ENCODE peak calls at places on chromosomes 11 and 22, in five cellular contexts. One of them, this sample, is unnamed.

GRCh38 chr11:3010521-3011275 is 18.6 kb upstream of the NAP1L4 start:
- DNase-seq in suprapubic skin: no peak
- DNase-seq in prostate gland: no peak
- DNase-seq in neural progenitor cell: no peak
- DNase-seq in WTC11: no peak
- DNase-seq in this sample: no peak

GRCh38 chr22:48705917-48706605 is 1121.6 kb downstream of the BRD1 start:
- DNase-seq in suprapubic skin: no peak
- DNase-seq in prostate gland: no peak
- DNase-seq in neural progenitor cell: no peak
- DNase-seq in WTC11: peak
- DNase-seq in this sample: no peak

GRCh38 chr11:119371778-119372182 is 9.7 kb downstream of the USP2 start:
- DNase-seq in suprapubic skin: no peak
- DNase-seq in prostate gland: no peak
- DNase-seq in neural progenitor cell: no peak
- DNase-seq in WTC11: no peak
- DNase-seq in this sample: peak

GRCh38 chr11:118152552-118153471 is at the start of gene SCN4B:
- DNase-seq in suprapubic skin: no peak
- DNase-seq in prostate gland: peak
- DNase-seq in neural progenitor cell: peak
- DNase-seq in WTC11: peak
- DNase-seq in this sample: peak

GRCh38 chr11:96122601-96123044 is 198.7 kb upstream of the MTMR2 start:
- DNase-seq in suprapubic skin: no peak
- DNase-seq in prostate gland: peak
- DNase-seq in neural progenitor cell: no peak
- DNase-seq in WTC11: no peak
- DNase-seq in this sample: no peak

GRCh38 chr11:57515332-57516060 is at the start of gene SLC43A1:
- DNase-seq in suprapubic skin: no peak
- DNase-seq in prostate gland: peak
- DNase-seq in neural progenitor cell: peak
- DNase-seq in WTC11: peak
- DNase-seq in this sample: peak

GRCh38 chr22:21945453-21946261 is 7.0 kb downstream of the PPM1F start:
- DNase-seq in suprapubic skin: no peak
- DNase-seq in prostate gland: no peak
- DNase-seq in neural progenitor cell: no peak
- DNase-seq in WTC11: no peak
- DNase-seq in this sample: no peak

GRCh38 chr11:9047986-9048522 is 43.3 kb downstream of the SCUBE2 start:
- DNase-seq in suprapubic skin: no peak
- DNase-seq in prostate gland: no peak
- DNase-seq in neural progenitor cell: peak
- DNase-seq in WTC11: no peak
- DNase-seq in this sample: no peak

GRCh38 chr11:123063396-123064267 is 1.7 kb upstream of the HSPA8 start:
- DNase-seq in suprapubic skin: no peak
- DNase-seq in prostate gland: peak
- DNase-seq in neural progenitor cell: no peak
- DNase-seq in WTC11: no peak
- DNase-seq in this sample: no peak

GRCh38 chr22:50400406-50400805 is 57.3 kb downstream of the PPP6R2 start:
- DNase-seq in suprapubic skin: no peak
- DNase-seq in prostate gland: no peak
- DNase-seq in neural progenitor cell: no peak
- DNase-seq in WTC11: no peak
- DNase-seq in this sample: no peak

GRCh38 chr22:50401907-50402306 is 58.8 kb downstream of the PPP6R2 start:
- DNase-seq in suprapubic skin: no peak
- DNase-seq in prostate gland: no peak
- DNase-seq in neural progenitor cell: no peak
- DNase-seq in WTC11: no peak
- DNase-seq in this sample: no peak

GRCh38 chr22:50400931-50401330 is 57.8 kb downstream of the PPP6R2 start:
- DNase-seq in suprapubic skin: no peak
- DNase-seq in prostate gland: no peak
- DNase-seq in neural progenitor cell: no peak
- DNase-seq in WTC11: no peak
- DNase-seq in this sample: no peak

GRCh38 chr22:50398698-50399648 is 55.8 kb downstream of the PPP6R2 start:
- DNase-seq in suprapubic skin: no peak
- DNase-seq in prostate gland: no peak
- DNase-seq in neural progenitor cell: no peak
- DNase-seq in WTC11: no peak
- DNase-seq in this sample: no peak

GRCh38 chr22:50399751-50400331 is 56.7 kb downstream of the PPP6R2 start:
- DNase-seq in suprapubic skin: no peak
- DNase-seq in prostate gland: no peak
- DNase-seq in neural progenitor cell: peak
- DNase-seq in WTC11: peak
- DNase-seq in this sample: peak
- TF ChIP-seq CTCF in suprapubic skin: no peak
- TF ChIP-seq CTCF in prostate gland: no peak
- TF ChIP-seq CTCF in neural progenitor cell: peak
- TF ChIP-seq CTCF in WTC11: no peak
- TF ChIP-seq CTCF in this sample: peak

GRCh38 chr11:17563961-17564686 is 17.1 kb downstream of the OTOG start:
- DNase-seq in suprapubic skin: peak
- DNase-seq in prostate gland: no peak
- DNase-seq in neural progenitor cell: no peak
- DNase-seq in WTC11: no peak
- DNase-seq in this sample: no peak

GRCh38 chr11:17561466-17562001 is 14.5 kb downstream of the OTOG start:
- DNase-seq in suprapubic skin: no peak
- DNase-seq in prostate gland: no peak
- DNase-seq in neural progenitor cell: no peak
- DNase-seq in WTC11: peak
- DNase-seq in this sample: peak

GRCh38 chr11:17561111-17561415 is 14.0 kb downstream of the OTOG start:
- DNase-seq in suprapubic skin: no peak
- DNase-seq in prostate gland: no peak
- DNase-seq in neural progenitor cell: no peak
- DNase-seq in WTC11: no peak
- DNase-seq in this sample: no peak

GRCh38 chr11:17563248-17563647 is 16.2 kb downstream of the OTOG start:
- DNase-seq in suprapubic skin: peak
- DNase-seq in prostate gland: no peak
- DNase-seq in neural progenitor cell: peak
- DNase-seq in WTC11: peak
- DNase-seq in this sample: peak

GRCh38 chr11:17564687-17565042 is 17.6 kb downstream of the OTOG start:
- DNase-seq in suprapubic skin: no peak
- DNase-seq in prostate gland: no peak
- DNase-seq in neural progenitor cell: peak
- DNase-seq in WTC11: peak
- DNase-seq in this sample: peak
- TF ChIP-seq CTCF in suprapubic skin: no peak
- TF ChIP-seq CTCF in prostate gland: no peak
- TF ChIP-seq CTCF in neural progenitor cell: peak
- TF ChIP-seq CTCF in WTC11: no peak
- TF ChIP-seq CTCF in this sample: peak

DNA sequence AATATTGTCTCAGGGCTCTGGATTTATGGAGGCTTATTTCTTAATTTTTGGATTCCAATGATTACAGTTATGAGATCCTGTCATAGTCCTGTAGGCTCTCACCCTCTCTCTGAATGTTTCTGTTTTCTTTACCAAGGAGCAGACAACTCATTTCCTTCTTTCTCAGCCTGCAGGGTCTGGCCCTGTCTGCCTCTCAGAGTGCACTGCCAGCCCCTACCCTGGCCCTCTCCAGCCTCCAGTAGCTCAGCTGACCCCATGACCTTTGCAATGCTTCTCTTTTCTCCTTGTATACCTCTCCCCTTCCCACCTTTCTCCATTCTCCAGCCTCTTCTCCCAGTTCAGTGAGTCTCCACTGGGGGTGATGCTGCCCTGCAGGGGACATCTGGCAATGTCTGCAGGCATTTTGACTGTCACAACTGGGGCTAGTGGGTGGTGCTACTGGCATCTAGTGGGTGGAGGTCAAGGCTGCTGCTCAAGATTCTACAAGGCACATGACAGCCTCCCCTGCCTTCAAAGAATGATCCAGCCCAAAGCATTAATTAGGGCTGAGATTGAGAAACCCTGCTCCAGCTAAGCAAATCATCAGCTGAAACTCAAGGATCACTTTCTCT is 78.8 kb downstream of the APIP start:
- DNase-seq in suprapubic skin: no peak
- DNase-seq in prostate gland: no peak
- DNase-seq in neural progenitor cell: no peak
- DNase-seq in WTC11: peak
- DNase-seq in this sample: peak
- TF ChIP-seq CTCF in suprapubic skin: no peak
- TF ChIP-seq CTCF in prostate gland: no peak
- TF ChIP-seq CTCF in neural progenitor cell: no peak
- TF ChIP-seq CTCF in WTC11: no peak
- TF ChIP-seq CTCF in this sample: peak

GRCh38 chr22:42356547-42356946 is 75.7 kb downstream of the NFAM1 start:
- DNase-seq in suprapubic skin: no peak
- DNase-seq in prostate gland: no peak
- DNase-seq in neural progenitor cell: no peak
- DNase-seq in WTC11: no peak
- DNase-seq in this sample: no peak

GRCh38 chr22:42357634-42358296 is 74.4 kb downstream of the NFAM1 start:
- DNase-seq in suprapubic skin: no peak
- DNase-seq in prostate gland: peak
- DNase-seq in neural progenitor cell: no peak
- DNase-seq in WTC11: no peak
- DNase-seq in this sample: no peak

GRCh38 chr22:42357221-42357620 is 75.0 kb downstream of the NFAM1 start:
- DNase-seq in suprapubic skin: no peak
- DNase-seq in prostate gland: no peak
- DNase-seq in neural progenitor cell: no peak
- DNase-seq in WTC11: no peak
- DNase-seq in this sample: no peak

GRCh38 chr22:42350373-42350772 is 79.9 kb upstream of the TCF20 start:
- DNase-seq in suprapubic skin: no peak
- DNase-seq in prostate gland: no peak
- DNase-seq in neural progenitor cell: no peak
- DNase-seq in WTC11: no peak
- DNase-seq in this sample: no peak

GRCh38 chr22:42353883-42354727 is 78.1 kb downstream of the NFAM1 start:
- DNase-seq in suprapubic skin: no peak
- DNase-seq in prostate gland: no peak
- DNase-seq in neural progenitor cell: peak
- DNase-seq in WTC11: peak
- DNase-seq in this sample: peak
- TF ChIP-seq CTCF in suprapubic skin: no peak
- TF ChIP-seq CTCF in prostate gland: no peak
- TF ChIP-seq CTCF in neural progenitor cell: peak
- TF ChIP-seq CTCF in WTC11: no peak
- TF ChIP-seq CTCF in this sample: peak

GRCh38 chr11:97143463-97143862 is 753.6 kb downstream of the JRKL start:
- DNase-seq in suprapubic skin: no peak
- DNase-seq in prostate gland: no peak
- DNase-seq in neural progenitor cell: no peak
- DNase-seq in WTC11: no peak
- DNase-seq in this sample: no peak
- TF ChIP-seq CTCF in suprapubic skin: no peak
- TF ChIP-seq CTCF in prostate gland: no peak
- TF ChIP-seq CTCF in neural progenitor cell: no peak
- TF ChIP-seq CTCF in WTC11: no peak
- TF ChIP-seq CTCF in this sample: no peak

GRCh38 chr11:70076461-70076931 is 1.6 kb upstream of the ANO1 start:
- DNase-seq in suprapubic skin: peak
- DNase-seq in prostate gland: no peak
- DNase-seq in neural progenitor cell: no peak
- DNase-seq in WTC11: peak
- DNase-seq in this sample: no peak

GRCh38 chr11:70079691-70080090 is 1.6 kb downstream of the ANO1 start:
- DNase-seq in suprapubic skin: no peak
- DNase-seq in prostate gland: no peak
- DNase-seq in neural progenitor cell: no peak
- DNase-seq in WTC11: no peak
- DNase-seq in this sample: no peak

GRCh38 chr11:70077411-70078094 is 564 bp upstream of the ANO1 start:
- DNase-seq in suprapubic skin: peak
- DNase-seq in prostate gland: no peak
- DNase-seq in neural progenitor cell: no peak
- DNase-seq in WTC11: no peak
- DNase-seq in this sample: no peak

GRCh38 chr11:70078796-70079616 is 889 bp downstream of the ANO1 start:
- DNase-seq in suprapubic skin: no peak
- DNase-seq in prostate gland: no peak
- DNase-seq in neural progenitor cell: peak
- DNase-seq in WTC11: peak
- DNase-seq in this sample: no peak

GRCh38 chr11:70078095-70078795 is at the start of gene ANO1:
- DNase-seq in suprapubic skin: no peak
- DNase-seq in prostate gland: peak
- DNase-seq in neural progenitor cell: peak
- DNase-seq in WTC11: peak
- DNase-seq in this sample: no peak
- TF ChIP-seq CTCF in suprapubic skin: no peak
- TF ChIP-seq CTCF in prostate gland: no peak
- TF ChIP-seq CTCF in neural progenitor cell: no peak
- TF ChIP-seq CTCF in WTC11: no peak
- TF ChIP-seq CTCF in this sample: no peak